ENCODE peak calls at places on chromosomes 16 and 17, in six cellular contexts. X is BJ; H is neuronal stem cell; D is CD8-positive, alpha-beta T cell; W is foreskin fibroblast; R is GM12865. J is an unnamed sample.

GRCh38 chr17:42617956-42618431 is 8.5 kb downstream of the TUBG1 start:
- DNase-seq in X (no peak), H (no peak), D (no peak), W (no peak), R (peak), J (no peak)

GRCh38 chr16:86074651-86075487 is 175.9 kb downstream of the IRF8 start:
- DNase-seq in X (no peak), H (peak), D (no peak), W (no peak), R (no peak), J (peak)

GRCh38 chr16:57694556-57695377 is at the start of gene DRC7:
- DNase-seq in X (no peak), H (peak), D (no peak), W (no peak), R (peak), J (peak)

GRCh38 chr16:81816793-81817210 is 37.7 kb downstream of the PLCG2 start:
- DNase-seq in X (no peak), H (no peak), D (no peak), W (no peak), R (peak), J (no peak)

GRCh38 chr17:42403150-42403549 is 14.9 kb upstream of the STAT3 start:
- DNase-seq in X (no peak), H (no peak), D (peak), W (no peak), R (peak), J (no peak)

GRCh38 chr17:204427-205175 is 23.2 kb upstream of the DOC2B start:
- DNase-seq in X (no peak), H (no peak), D (no peak), W (no peak), R (no peak), J (no peak)

GRCh38 chr17:44212507-44213402 is 6.7 kb downstream of the UBTF start:
- DNase-seq in X (no peak), H (no peak), D (no peak), W (no peak), R (peak), J (no peak)

GRCh38 chr17:49819651-49820050 is 28.2 kb downstream of the TAC4 start:
- DNase-seq in X (no peak), H (no peak), D (no peak), W (no peak), R (no peak), J (no peak)

GRCh38 chr17:58755577-58756245 is at the start of gene PPM1E:
- DNase-seq in X (no peak), H (peak), D (peak), W (peak), R (peak), J (peak)

GRCh38 chr16:6932871-6933390 is 399.7 kb upstream of the RBFOX1 start:
- DNase-seq in X (no peak), H (no peak), D (no peak), W (no peak), R (no peak), J (no peak)

GRCh38 chr16:30557397-30557949 is 701 bp downstream of the ZNF764 start:
- DNase-seq in X (no peak), H (peak), D (no peak), W (no peak), R (no peak), J (no peak)

GRCh38 chr16:75256871-75257343 is 5.5 kb upstream of the BCAR1 start:
- DNase-seq in X (no peak), H (no peak), D (no peak), W (no peak), R (no peak), J (peak)

GRCh38 chr16:27383511-27384243 is 18.3 kb upstream of the IL21R start:
- DNase-seq in X (no peak), H (no peak), D (no peak), W (no peak), R (no peak), J (no peak)

GRCh38 chr16:12231666-12232065 is 255.1 kb downstream of the SNX29 start:
- DNase-seq in X (peak), H (no peak), D (no peak), W (peak), R (no peak), J (peak)

GRCh38 chr16:88561485-88562369 is 8.5 kb upstream of the ZC3H18 start:
- DNase-seq in X (no peak), H (peak), D (peak), W (peak), R (peak), J (peak)
- H3K4me3 ChIP-seq in X (peak), H (no peak), D (no peak), W (peak), R (no peak), J (peak)

GRCh38 chr17:9004132-9004960 is 17.0 kb upstream of the NTN1 start:
- DNase-seq in X (no peak), H (no peak), D (no peak), W (no peak), R (no peak), J (no peak)

GRCh38 chr17:9004961-9005285 is 16.4 kb upstream of the NTN1 start:
- DNase-seq in X (no peak), H (no peak), D (no peak), W (no peak), R (no peak), J (no peak)

GRCh38 chr17:9002610-9003354 is 18.5 kb upstream of the NTN1 start:
- DNase-seq in X (no peak), H (peak), D (peak), W (no peak), R (peak), J (no peak)

GRCh38 chr17:9002236-9002609 is 19.1 kb upstream of the NTN1 start:
- DNase-seq in X (no peak), H (no peak), D (no peak), W (no peak), R (no peak), J (no peak)

GRCh38 chr17:9003355-9004131 is 17.8 kb upstream of the NTN1 start:
- DNase-seq in X (no peak), H (peak), D (no peak), W (no peak), R (no peak), J (no peak)
- H3K4me3 ChIP-seq in X (no peak), H (peak), D (peak), W (no peak), R (peak), J (no peak)

GRCh38 chr17:21125862-21126261 is 902 bp upstream of the DHRS7B start:
- DNase-seq in X (no peak), H (no peak), D (peak), W (no peak), R (peak), J (no peak)
- H3K4me3 ChIP-seq in X (no peak), H (peak), D (peak), W (no peak), R (peak), J (no peak)

DNA sequence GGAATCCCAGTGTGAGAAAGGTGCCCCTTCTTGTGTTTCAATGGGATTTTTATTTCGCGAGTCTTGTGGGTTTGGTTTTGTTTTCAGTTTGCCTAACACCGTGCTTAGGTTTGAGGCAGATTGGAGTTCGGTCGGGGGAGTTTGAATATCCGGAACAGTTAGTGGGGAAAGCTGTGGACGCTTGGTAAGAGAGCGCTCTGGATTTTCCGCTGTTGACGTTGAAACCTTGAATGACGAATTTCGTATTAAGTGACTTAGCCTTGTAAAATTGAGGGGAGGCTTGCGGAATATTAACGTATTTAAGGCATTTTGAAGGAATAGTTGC is 567 bp downstream of the UBB start:
- DNase-seq in X (no peak), H (no peak), D (no peak), W (no peak), R (peak), J (peak)
- H3K4me3 ChIP-seq in X (peak), H (peak), D (peak), W (peak), R (peak), J (peak)

GRCh38 chr16:28900601-28901000 is 22.3 kb downstream of the ATP2A1 start:
- DNase-seq in X (no peak), H (no peak), D (no peak), W (no peak), R (no peak), J (no peak)

GRCh38 chr16:28903344-28904042 is 21.5 kb downstream of the RABEP2 start:
- DNase-seq in X (no peak), H (no peak), D (no peak), W (no peak), R (no peak), J (no peak)

GRCh38 chr16:28902909-28903308 is 22.1 kb downstream of the RABEP2 start:
- DNase-seq in X (no peak), H (no peak), D (no peak), W (no peak), R (no peak), J (no peak)

GRCh38 chr16:28899882-28900600 is 21.8 kb downstream of the ATP2A1 start:
- DNase-seq in X (no peak), H (no peak), D (no peak), W (no peak), R (no peak), J (no peak)

GRCh38 chr16:28901862-28902261 is 23.2 kb downstream of the RABEP2 start:
- DNase-seq in X (no peak), H (no peak), D (no peak), W (no peak), R (no peak), J (no peak)
- H3K4me3 ChIP-seq in X (no peak), H (no peak), D (no peak), W (no peak), R (no peak), J (no peak)

DNA sequence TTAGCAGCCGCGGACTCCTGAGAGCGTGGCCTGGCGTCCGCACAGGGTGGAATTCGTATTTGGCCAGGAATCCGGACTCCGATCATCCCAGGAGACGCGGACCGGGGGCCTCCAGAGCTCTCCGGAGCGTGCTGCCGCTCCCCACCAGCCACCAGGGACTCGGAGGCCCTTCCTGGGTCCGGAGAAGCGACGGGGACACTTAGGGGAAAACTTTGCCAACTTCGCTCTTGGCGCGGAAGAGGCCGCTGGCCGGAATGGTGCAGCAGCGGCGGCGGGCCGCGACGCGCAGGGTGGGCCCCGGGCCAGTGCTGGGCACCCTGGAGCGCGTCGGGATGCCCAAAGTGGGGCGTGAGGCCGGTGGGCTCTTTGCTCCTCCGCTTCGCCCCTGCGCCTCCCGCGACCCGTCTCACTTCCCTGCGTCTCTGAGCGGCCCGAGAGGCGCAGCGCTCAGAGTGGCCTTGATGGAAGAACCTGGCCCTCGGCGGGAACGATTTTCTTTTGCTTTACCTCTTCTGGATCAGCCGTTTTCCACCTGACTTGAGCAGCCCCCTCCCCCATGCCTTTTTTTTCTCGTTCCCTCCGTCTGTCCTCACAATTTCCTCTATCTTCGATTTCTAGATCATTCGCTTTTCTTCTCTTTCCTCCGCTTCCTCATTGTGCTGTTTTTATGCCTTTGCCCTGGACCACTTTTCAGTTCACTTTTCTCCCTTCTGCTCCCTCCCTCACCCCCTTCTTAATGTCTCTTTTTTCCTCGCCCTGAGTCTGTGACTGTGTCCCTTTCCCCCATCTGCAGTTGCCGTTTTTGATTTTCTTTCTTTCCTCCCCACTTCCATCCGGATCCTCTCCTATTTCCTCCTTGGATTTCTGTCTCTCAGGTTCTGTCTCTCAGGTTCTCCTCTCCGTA is 3.9 kb upstream of the IRX3 start:
- DNase-seq in X (no peak), H (peak), D (no peak), W (no peak), R (no peak), J (no peak)
- H3K4me3 ChIP-seq in X (no peak), H (no peak), D (no peak), W (no peak), R (no peak), J (no peak)

GRCh38 chr16:87677830-87678229 is 75.5 kb downstream of the JPH3 start:
- DNase-seq in X (no peak), H (no peak), D (no peak), W (no peak), R (no peak), J (no peak)

GRCh38 chr16:87671221-87671620 is 68.9 kb downstream of the JPH3 start:
- DNase-seq in X (no peak), H (no peak), D (no peak), W (no peak), R (no peak), J (no peak)

GRCh38 chr16:87671715-87672270 is 69.5 kb downstream of the JPH3 start:
- DNase-seq in X (no peak), H (no peak), D (no peak), W (no peak), R (no peak), J (no peak)

GRCh38 chr16:87675111-87675510 is 72.8 kb downstream of the JPH3 start:
- DNase-seq in X (no peak), H (no peak), D (no peak), W (no peak), R (no peak), J (no peak)

DNA sequence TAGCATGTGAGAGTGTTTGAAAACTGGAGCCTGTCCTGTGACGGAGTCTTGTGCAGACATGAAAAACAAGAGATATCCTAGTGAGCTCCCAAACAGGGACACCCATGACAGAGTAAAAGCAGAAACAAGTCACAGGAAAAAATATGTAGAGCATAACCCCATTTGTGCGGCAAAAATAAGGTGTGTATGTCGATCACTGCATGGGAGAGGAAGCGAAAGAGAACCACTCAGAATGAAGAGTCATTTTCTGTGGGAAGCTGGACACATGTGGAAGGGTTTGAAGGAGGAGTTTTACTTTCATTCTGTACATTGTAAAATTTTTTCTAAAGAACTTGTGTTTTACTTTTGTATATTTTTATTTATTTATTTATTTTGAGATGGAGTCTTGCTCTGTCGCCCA is 72.1 kb downstream of the JPH3 start:
- DNase-seq in X (no peak), H (no peak), D (no peak), W (no peak), R (no peak), J (no peak)
- H3K4me3 ChIP-seq in X (no peak), H (no peak), D (no peak), W (no peak), R (no peak), J (no peak)

J was measured in fibroblast of villous mesenchyme.